ENCODE peak calls at places on chromosomes 6 and 20, in seven cellular contexts. C is right atrium auricular region, J is psoas muscle, K is HCT116, Q is heart right ventricle, F is small intestine, M is tibial nerve. D is an unnamed sample.

GRCh38 chr6:81465859-81466258 is 286.6 kb downstream of the TENT5A start:
- DNase-seq in M (no peak), K (peak; percentile 37), C (no peak), J (no peak), F (peak; percentile 3), Q (no peak), D (no peak)

GRCh38 chr6:36612101-36612625 is 18.0 kb downstream of the SRSF3 start:
- DNase-seq in M (no peak), Q (no peak), K (no peak), F (no peak), C (no peak), J (no peak), D (no peak)

GRCh38 chr6:10800810-10801209 is 37.5 kb downstream of the MAK start:
- DNase-seq in C (no peak), M (no peak), K (peak; percentile 4), J (no peak), Q (no peak), F (no peak), D (no peak)

GRCh38 chr6:120384671-120385070 is 949.6 kb downstream of the TBC1D32 start:
- DNase-seq in M (no peak), C (no peak), F (no peak), J (no peak), K (no peak), Q (no peak), D (no peak)

GRCh38 chr6:35024601-35025054 is 116.5 kb downstream of the TCP11 start:
- DNase-seq in K (peak; percentile 29), F (peak; percentile 82), M (no peak), J (peak; percentile 69), C (peak; percentile 82), Q (peak; percentile 52), D (peak; percentile 80)

GRCh38 chr6:66948106-66948505 is 1241.1 kb upstream of the EYS start:
- DNase-seq in Q (no peak), F (no peak), M (no peak), K (no peak), C (no peak), J (no peak), D (no peak)

GRCh38 chr6:18431581-18431980 is 44.4 kb downstream of the RNF144B start:
- DNase-seq in M (no peak), K (no peak), J (no peak), Q (no peak), C (no peak), F (no peak), D (no peak)

GRCh38 chr20:62277253-62277652 is 25.5 kb upstream of the ADRM1 start:
- DNase-seq in M (no peak), K (no peak), J (no peak), C (no peak), F (no peak), Q (no peak), D (no peak)

GRCh38 chr6:78593898-78594666 is 273.3 kb upstream of the IRAK1BP1 start:
- DNase-seq in C (no peak), J (no peak), F (no peak), K (no peak), M (no peak), Q (no peak), D (no peak)

GRCh38 chr20:4082406-4083102 is 67.2 kb upstream of the RNF24 start:
- DNase-seq in F (no peak), K (no peak), J (peak; percentile 69), C (peak; percentile 76), Q (peak; percentile 44), M (no peak), D (peak; percentile 90)

DNA sequence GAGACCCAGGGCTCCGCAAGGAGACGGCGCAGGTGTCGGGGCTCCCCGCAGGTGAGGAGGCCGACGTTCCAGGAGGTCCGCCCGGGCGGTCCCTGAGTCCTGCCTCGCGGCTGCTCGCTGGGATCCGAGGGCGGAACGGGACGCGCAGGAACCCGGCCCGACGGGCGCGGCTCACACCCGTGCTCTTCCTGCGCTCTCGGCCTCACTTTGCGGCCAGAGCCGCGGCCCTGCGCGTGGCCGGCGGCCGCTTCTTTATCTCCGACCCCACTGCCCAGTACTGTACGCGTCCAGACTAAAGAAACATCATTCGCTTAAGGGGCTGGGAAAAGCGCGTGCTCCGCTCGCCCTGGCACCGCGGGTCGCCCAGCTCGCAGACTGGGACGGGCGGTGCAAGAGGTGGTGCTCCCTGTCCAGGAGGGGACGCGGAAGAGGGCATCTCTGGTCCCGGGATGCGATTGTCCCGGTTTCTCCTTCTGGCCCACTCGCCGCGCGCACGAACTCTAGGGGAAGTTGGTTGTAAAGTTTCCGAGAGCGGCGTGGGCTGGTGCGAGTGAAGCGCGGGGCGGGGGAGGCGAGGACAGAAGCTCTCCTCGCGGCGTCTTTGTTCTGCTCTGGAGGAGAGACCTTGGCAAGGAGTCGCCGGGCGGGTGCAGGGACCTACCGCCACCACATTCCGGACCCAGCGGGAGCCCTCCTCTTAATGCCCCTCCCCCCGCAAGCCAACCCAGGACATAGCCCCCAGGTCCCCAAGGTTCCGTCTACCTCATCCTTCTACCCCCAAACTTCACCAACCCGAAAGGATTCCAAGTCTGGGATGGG is 70.9 kb downstream of the SOX4 start:
- DNase-seq in M (no peak), C (no peak), F (no peak), J (peak; percentile 48), K (no peak), Q (peak; percentile 36), D (no peak)
- H3K27ac ChIP-seq in M (no peak overlapping the region), C (no peak overlapping the region), F (no peak overlapping the region), J (no peak overlapping the region), K (no peak overlapping the region), Q (peak overlapping the region; percentile 71), D (no peak overlapping the region)

GRCh38 chr6:117303323-117303722 is 38.0 kb downstream of the VGLL2 start:
- DNase-seq in Q (no peak), M (no peak), C (no peak), J (no peak), F (no peak), K (no peak), D (no peak)
- H3K4me1 ChIP-seq in Q (no peaks in the 10 kb centered on the region), M (no peaks in the 10 kb centered on the region), C (no peaks in the 10 kb centered on the region), J (peaks cover 42% of the 10 kb centered on the region), F (no peaks in the 10 kb centered on the region), K (no peaks in the 10 kb centered on the region), D (peaks cover 4% of the 10 kb centered on the region)

GRCh38 chr20:46709459-46710148 is at the start of gene SLC2A10:
- DNase-seq in F (no peak), M (peak; percentile 38), C (peak; percentile 63), Q (peak; percentile 72), K (no peak), J (peak; percentile 74), D (peak; percentile 57)
- H3K27ac ChIP-seq in F (peak within 1 kb of the TSS; percentile 1), M (peak within 1 kb of the TSS; percentile 71), C (peak within 1 kb of the TSS; percentile 68), Q (peak within 1 kb of the TSS; percentile 25), K (no peak within 1 kb of the TSS), J (peak within 1 kb of the TSS; percentile 53), D (peak within 1 kb of the TSS; percentile 54)

GRCh38 chr20:49672109-49672681 is 41.5 kb downstream of the B4GALT5 start:
- DNase-seq in K (no peak), F (no peak), C (no peak), Q (no peak), J (no peak), M (no peak), D (no peak)
- H3K4me1 ChIP-seq in K (peaks cover 70% of the 10 kb centered on the region), F (peaks cover 37% of the 10 kb centered on the region), C (peaks cover 66% of the 10 kb centered on the region), Q (peaks cover 32% of the 10 kb centered on the region), J (peaks cover 83% of the 10 kb centered on the region), M (peaks cover 52% of the 10 kb centered on the region), D (peaks cover 25% of the 10 kb centered on the region)

GRCh38 chr6:1737463-1738311 is 128.0 kb downstream of the FOXC1 start:
- DNase-seq in Q (no peak), J (no peak), F (no peak), C (no peak), K (no peak), M (no peak), D (no peak)
- H3K27ac ChIP-seq in Q (no peak overlapping the region), J (no peak overlapping the region), F (no peak overlapping the region), C (no peak overlapping the region), K (no peak overlapping the region), M (no peak overlapping the region), D (no peak overlapping the region)

D was measured in SJSA1.